ENCODE peak calls at places on chromosomes 3 and 15, in seven cellular contexts. C is GM23338, T is MM.1S, I is neural progenitor cell, L is SK-N-SH, N is GM23248, U is HCT116. A is an unnamed sample.

GRCh38 chr3:44877333-44877732 is 2.9 kb downstream of the TGM4 start:
- DNase-seq in C (no peak), T (no peak), N (no peak), I (no peak), U (no peak), L (no peak), A (no peak)

GRCh38 chr15:63832620-63833245 is 1.0 kb downstream of the HERC1 start:
- DNase-seq in L (peak; percentile 42), T (no peak), C (peak; percentile 12), I (no peak), N (no peak), U (no peak), A (peak; percentile 39)

GRCh38 chr15:86425746-86426145 is 346.1 kb downstream of the AGBL1 start:
- DNase-seq in U (no peak), N (no peak), C (no peak), L (no peak), I (no peak), T (no peak), A (no peak)

GRCh38 chr15:98560338-98560737 is 88.0 kb upstream of the IGF1R start:
- DNase-seq in N (no peak), T (no peak), U (no peak), C (no peak), L (no peak), I (no peak), A (no peak)

GRCh38 chr3:196518999-196519737 is 4.0 kb upstream of the SMCO1 start:
- DNase-seq in U (peak; percentile 86), N (peak; percentile 88), C (peak; percentile 95), I (peak; percentile 86), L (peak; percentile 43), T (peak; percentile 93), A (peak; percentile 83)

GRCh38 chr3:10291641-10292040 is 1.1 kb downstream of the GHRL start:
- DNase-seq in U (no peak), L (no peak), N (no peak), T (no peak), C (no peak), I (no peak), A (no peak)

GRCh38 chr3:125440559-125440955 is 65.4 kb upstream of the ZNF148 start:
- DNase-seq in T (no peak), I (no peak), U (no peak), L (no peak), C (no peak), N (no peak), A (no peak)

GRCh38 chr3:188573286-188573928 is 419.4 kb downstream of the LPP start:
- DNase-seq in C (peak; percentile 46), T (no peak), N (no peak), L (no peak), U (no peak), I (peak; percentile 12), A (peak; percentile 46)

GRCh38 chr3:86244897-86245296 is 746.1 kb downstream of the VGLL3 start:
- DNase-seq in L (no peak), N (no peak), U (no peak), I (peak; percentile 4), T (no peak), C (no peak), A (no peak)

GRCh38 chr15:48625126-48625525 is 20.4 kb downstream of the FBN1 start:
- DNase-seq in N (no peak), U (no peak), T (no peak), C (no peak), I (no peak), L (no peak), A (no peak)

GRCh38 chr15:73818308-73818985 is 54.9 kb upstream of the TBC1D21 start:
- DNase-seq in I (no peak), N (no peak), C (no peak), L (peak; percentile 81), T (no peak), U (no peak), A (no peak)

GRCh38 chr3:187567741-187568140 is 102.5 kb downstream of the SST start:
- DNase-seq in N (peak; percentile 65), C (peak; percentile 62), I (no peak), T (no peak), U (no peak), L (no peak), A (no peak)

GRCh38 chr3:134864644-134865043 is 69.6 kb downstream of the EPHB1 start:
- DNase-seq in N (peak; percentile 30), U (no peak), C (no peak), I (no peak), L (peak; percentile 23), T (no peak), A (no peak)

GRCh38 chr3:98519351-98519750 is 3.4 kb downstream of the CLDND1 start:
- DNase-seq in L (no peak), C (no peak), U (no peak), T (no peak), I (no peak), N (no peak), A (no peak)
- TF ChIP-seq EZH2phosphoT487 in L (no peak), C (no peak), U (no peak), T (no peak), I (no peak), N (no peak), A (no peak)

GRCh38 chr3:4398120-4398740 is 68.8 kb downstream of the SUMF1 start:
- DNase-seq in T (no peak), U (no peak), N (peak; percentile 3), I (no peak), C (no peak), L (no peak), A (no peak)
- H3K4me2 ChIP-seq in T (no peak overlapping the region), U (no peak overlapping the region), N (no peak overlapping the region), I (no peak overlapping the region), C (no peak overlapping the region), L (no peak overlapping the region), A (no peak overlapping the region)

GRCh38 chr3:43178891-43179366 is 73.0 kb upstream of the POMGNT2 start:
- DNase-seq in T (no peak), C (no peak), L (no peak), I (no peak), U (peak; percentile 80), N (peak; percentile 78), A (no peak)
- TF ChIP-seq EZH2phosphoT487 in T (no peak), C (no peak), L (no peak), I (no peak), U (no peak), N (no peak), A (no peak)

DNA sequence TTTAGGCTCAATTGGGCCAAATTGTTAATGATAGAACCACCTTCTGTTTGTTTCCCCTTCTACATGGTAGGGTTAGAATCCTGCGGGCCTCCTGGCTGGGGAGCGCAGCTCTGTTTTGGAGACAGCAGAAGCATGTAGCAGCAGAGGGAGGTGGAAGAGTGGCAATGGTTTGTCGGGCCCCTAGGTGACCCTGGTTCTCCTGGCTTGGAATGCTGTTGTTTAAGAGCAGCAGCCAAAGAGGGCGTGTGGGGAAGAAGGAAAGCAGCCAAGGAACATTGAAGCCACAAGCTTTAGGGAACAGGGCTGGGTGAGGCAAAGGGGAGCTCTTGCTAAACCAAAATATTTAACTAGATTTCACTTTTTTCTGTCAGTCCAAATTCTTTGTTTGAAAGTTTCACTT is 213.7 kb upstream of the NR2E3 start:
- DNase-seq in C (peak; percentile 26), I (no peak), U (no peak), L (no peak), T (no peak), N (peak; percentile 54), A (no peak)
- H3K4me2 ChIP-seq in C (no peak overlapping the region), I (no peak overlapping the region), U (no peak overlapping the region), L (no peak overlapping the region), T (no peak overlapping the region), N (peak overlapping the region; percentile 55), A (no peak overlapping the region)

DNA sequence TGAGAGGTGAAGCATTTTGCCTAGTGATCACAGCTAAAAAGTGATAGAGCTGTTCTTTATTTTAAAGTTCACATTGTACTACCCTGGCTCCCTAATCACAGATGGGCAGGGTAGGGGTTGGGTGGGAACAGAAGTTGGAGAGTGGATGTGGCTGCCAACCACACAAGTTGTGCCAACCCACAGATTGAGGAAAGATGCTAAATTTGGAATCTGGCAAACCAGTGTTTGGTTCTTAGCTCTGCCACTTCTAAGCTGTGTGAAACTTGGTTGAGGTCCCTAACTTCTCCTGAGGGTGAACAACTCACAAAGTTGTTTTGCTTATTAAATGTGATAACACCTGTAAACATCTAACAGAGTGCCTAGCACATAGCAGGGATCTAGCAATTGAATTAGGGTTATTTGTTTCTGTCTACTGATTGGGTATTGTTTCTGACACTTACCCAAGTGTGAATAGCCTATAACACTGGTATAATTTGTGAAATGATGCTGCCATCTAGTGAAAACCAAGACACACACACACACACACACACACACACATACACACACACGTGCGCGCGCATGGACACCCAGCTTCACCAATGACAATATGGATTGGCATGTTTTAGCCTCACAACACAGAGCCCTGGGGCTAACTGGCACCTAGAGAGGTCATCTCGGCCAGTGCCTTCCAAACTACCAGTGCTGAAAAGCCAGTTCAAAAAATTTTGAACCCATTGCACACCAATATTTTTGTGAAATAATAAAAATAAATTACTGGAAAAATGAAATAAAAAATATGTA is 25.3 kb downstream of the ADGRG7 start:
- DNase-seq in N (peak; percentile 24), L (no peak), I (peak; percentile 10), U (peak; percentile 31), T (peak; percentile 44), C (peak; percentile 18), A (peak; percentile 17)
- TF ChIP-seq EZH2phosphoT487 in N (no peak), L (no peak), I (no peak), U (no peak), T (no peak), C (no peak), A (no peak)

GRCh38 chr3:8357859-8358258 is 143.8 kb upstream of the LMCD1 start:
- DNase-seq in L (no peak), C (no peak), T (no peak), N (no peak), I (no peak), U (no peak), A (no peak)
- H3K4me2 ChIP-seq in L (no peak overlapping the region), C (no peak overlapping the region), T (no peak overlapping the region), N (no peak overlapping the region), I (no peak overlapping the region), U (no peak overlapping the region), A (peak overlapping the region; percentile 46)

A was measured in OCI-LY7.